ENCODE peak calls at places on chromosomes 1 and 21, in six cellular contexts. B, O, U, M, S and N are unnamed samples.

GRCh38 chr1:156648951-156649350 is 7.0 kb downstream of the BCAN start:
- DNase-seq in B (no peak), O (no peak), U (no peak), M (no peak), S (no peak), N (no peak)

GRCh38 chr1:227786673-227787512 is 28.6 kb upstream of the PRSS38 start:
- DNase-seq in B (no peak), O (no peak), U (no peak), M (peak), S (no peak), N (no peak)

GRCh38 chr1:210264521-210265380 is 32.2 kb downstream of the SERTAD4 start:
- DNase-seq in B (no peak), O (no peak), U (no peak), M (no peak), S (no peak), N (no peak)

GRCh38 chr1:186828612-186829542 is at the start of gene PLA2G4A:
- DNase-seq in B (peak), O (peak), U (peak), M (peak), S (peak), N (peak)

GRCh38 chr1:234544094-234544579 is 65.2 kb upstream of the TARBP1 start:
- DNase-seq in B (peak), O (peak), U (peak), M (peak), S (peak), N (peak)

GRCh38 chr1:208909011-208909410 is 664.8 kb upstream of the PLXNA2 start:
- DNase-seq in B (no peak), O (no peak), U (no peak), M (no peak), S (no peak), N (no peak)

GRCh38 chr1:228490120-228491078 is 3.2 kb downstream of the RNF187 start:
- DNase-seq in B (no peak), O (peak), U (peak), M (no peak), S (no peak), N (peak)

GRCh38 chr1:12007204-12007603 is 12.1 kb upstream of the MIIP start:
- DNase-seq in B (no peak), O (no peak), U (no peak), M (no peak), S (no peak), N (no peak)

GRCh38 chr1:203048555-203049051 is 22.3 kb downstream of the PPFIA4 start:
- DNase-seq in B (no peak), O (no peak), U (no peak), M (no peak), S (no peak), N (no peak)

GRCh38 chr1:188489336-188490112 is 1660.8 kb downstream of the PLA2G4A start:
- DNase-seq in B (no peak), O (no peak), U (peak), M (no peak), S (no peak), N (no peak)

GRCh38 chr21:42309753-42310213 is 5.4 kb downstream of the TFF3 start:
- DNase-seq in B (peak), O (peak), U (peak), M (peak), S (no peak), N (peak)

GRCh38 chr1:170027760-170028159 is 46.7 kb downstream of the KIFAP3 start:
- DNase-seq in B (no peak), O (no peak), U (no peak), M (no peak), S (no peak), N (peak)

GRCh38 chr1:216785760-216786159 is 62.5 kb upstream of the ESRRG start:
- DNase-seq in B (no peak), O (no peak), U (no peak), M (no peak), S (no peak), N (no peak)

GRCh38 chr1:115710859-115711624 is 57.5 kb downstream of the CASQ2 start:
- DNase-seq in B (no peak), O (no peak), U (no peak), M (no peak), S (no peak), N (no peak)

GRCh38 chr1:242524571-242525359 is at the start of gene PLD5:
- DNase-seq in B (peak), O (no peak), U (no peak), M (no peak), S (no peak), N (no peak)

GRCh38 chr1:212158912-212159796 is 123.6 kb downstream of the DTL start:
- DNase-seq in B (no peak), O (no peak), U (no peak), M (no peak), S (no peak), N (no peak)

GRCh38 chr21:15192243-15192642 is 127.4 kb upstream of the NRIP1 start:
- DNase-seq in B (no peak), O (no peak), U (no peak), M (no peak), S (peak), N (no peak)

GRCh38 chr1:6003568-6004411 is 11.6 kb upstream of the NPHP4 start:
- DNase-seq in B (no peak), O (no peak), U (no peak), M (no peak), S (no peak), N (no peak)

GRCh38 chr1:99004270-99005141 is at the start of gene PLPPR5:
- DNase-seq in B (no peak), O (no peak), U (peak), M (no peak), S (no peak), N (no peak)

GRCh38 chr21:21084179-21084578 is 86.0 kb downstream of the NCAM2 start:
- DNase-seq in B (no peak), O (no peak), U (peak), M (no peak), S (no peak), N (no peak)

GRCh38 chr21:28543975-28544374 is 448.7 kb downstream of the LTN1 start:
- DNase-seq in B (no peak), O (no peak), U (no peak), M (no peak), S (no peak), N (no peak)

DNA sequence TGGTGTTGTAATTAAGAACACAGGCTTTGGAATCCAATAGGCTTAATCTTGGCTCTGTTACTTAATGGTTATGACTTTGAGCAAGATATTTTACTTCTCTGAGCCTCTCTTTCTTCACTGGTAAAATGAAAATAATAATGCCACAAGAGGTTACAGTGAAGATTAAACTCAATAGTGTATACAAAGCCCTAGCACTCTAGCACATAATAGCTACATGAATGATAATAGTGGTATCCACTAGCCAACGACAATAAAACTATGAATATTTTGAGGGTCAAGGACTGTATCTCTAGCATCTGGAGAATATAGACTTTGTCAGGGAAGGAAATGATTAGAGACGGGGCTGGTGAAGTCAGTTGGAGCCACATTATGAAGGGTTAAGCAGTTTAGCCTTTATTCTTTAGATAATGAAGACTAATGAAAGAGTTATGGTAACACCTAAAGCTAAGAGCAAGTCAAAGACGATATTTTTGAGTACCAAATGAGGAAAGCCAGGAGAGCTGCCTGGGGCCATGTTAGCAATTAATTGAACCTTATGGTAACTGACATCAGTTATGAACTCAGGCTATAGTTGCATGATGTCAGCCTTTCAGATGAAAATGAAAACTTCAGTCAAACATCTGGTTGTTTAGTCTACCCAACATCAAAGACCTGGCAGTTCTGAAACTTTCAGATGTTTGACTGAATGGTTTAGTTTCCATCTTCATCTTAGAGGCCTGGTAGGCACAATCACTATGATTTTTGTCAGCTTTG is 32.8 kb upstream of the RNF11 start:
- DNase-seq in B (no peak), O (no peak), U (no peak), M (no peak), S (no peak), N (no peak)
- TF ChIP-seq POLR2A in B (no peak), O (no peak), U (no peak), M (no peak), S (no peak), N (no peak)

GRCh38 chr1:207336559-207337467 is 15.3 kb downstream of the CD55 start:
- DNase-seq in B (no peak), O (no peak), U (peak), M (no peak), S (no peak), N (no peak)
- TF ChIP-seq POLR2A in B (no peak), O (no peak), U (peak), M (no peak), S (no peak), N (peak)

DNA sequence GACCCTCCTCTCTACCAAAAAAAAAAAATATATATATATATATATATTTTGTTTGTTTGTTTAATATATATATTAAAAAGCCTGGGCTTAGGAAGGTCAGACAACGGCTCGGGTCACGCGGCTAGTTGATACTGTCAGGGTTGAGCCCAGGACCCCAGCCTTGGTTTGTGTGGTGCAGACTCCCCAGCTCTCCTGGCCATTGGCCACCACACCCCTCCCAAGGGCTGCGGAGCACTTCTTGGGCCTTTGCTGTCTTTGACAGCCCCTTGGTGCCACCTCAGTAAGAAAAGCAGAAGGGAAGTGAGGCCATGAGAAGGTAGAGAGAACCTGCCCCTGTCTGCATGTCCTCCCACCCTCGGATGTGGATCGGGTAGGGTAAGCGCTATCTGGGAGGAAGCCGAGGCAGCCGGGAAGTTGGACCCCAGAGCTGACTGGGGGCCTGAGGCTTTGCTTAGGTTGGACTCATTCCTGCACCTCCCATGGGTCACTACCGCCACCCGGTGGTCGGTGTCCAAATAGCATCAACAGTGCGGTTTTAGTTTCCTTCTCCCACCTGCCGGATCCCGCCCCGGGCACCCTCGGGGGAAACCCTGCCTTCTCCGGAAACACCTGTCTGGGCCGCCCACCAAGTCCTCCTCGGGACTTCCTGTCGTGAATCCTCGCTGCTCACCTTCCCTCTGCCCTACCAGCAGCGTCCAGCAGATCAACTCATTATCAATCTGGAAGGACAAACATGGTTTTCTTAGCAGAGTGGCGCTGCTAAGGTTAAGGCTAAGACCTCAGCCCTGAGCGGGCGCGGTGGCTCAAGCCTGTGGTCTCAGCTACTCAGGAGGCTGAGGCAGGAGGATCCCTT is 29.8 kb upstream of the GNPAT start:
- DNase-seq in B (peak), O (peak), U (peak), M (peak), S (peak), N (peak)
- TF ChIP-seq POLR2A in B (no peak), O (no peak), U (no peak), M (no peak), S (no peak), N (no peak)

GRCh38 chr1:30749691-30750583 is 7.6 kb downstream of the LAPTM5 start:
- DNase-seq in B (no peak), O (no peak), U (no peak), M (peak), S (no peak), N (no peak)

GRCh38 chr1:30747028-30748008 is 10.3 kb downstream of the LAPTM5 start:
- DNase-seq in B (no peak), O (no peak), U (no peak), M (no peak), S (no peak), N (no peak)

GRCh38 chr1:30746212-30747027 is 11.2 kb downstream of the LAPTM5 start:
- DNase-seq in B (no peak), O (no peak), U (no peak), M (no peak), S (no peak), N (no peak)

GRCh38 chr1:30748699-30749401 is 8.7 kb downstream of the LAPTM5 start:
- DNase-seq in B (no peak), O (no peak), U (no peak), M (no peak), S (no peak), N (no peak)

GRCh38 chr1:30748098-30748698 is 9.4 kb downstream of the LAPTM5 start:
- DNase-seq in B (no peak), O (no peak), U (no peak), M (no peak), S (no peak), N (peak)
- TF ChIP-seq POLR2A in B (no peak), O (no peak), U (no peak), M (no peak), S (no peak), N (peak)

DNA sequence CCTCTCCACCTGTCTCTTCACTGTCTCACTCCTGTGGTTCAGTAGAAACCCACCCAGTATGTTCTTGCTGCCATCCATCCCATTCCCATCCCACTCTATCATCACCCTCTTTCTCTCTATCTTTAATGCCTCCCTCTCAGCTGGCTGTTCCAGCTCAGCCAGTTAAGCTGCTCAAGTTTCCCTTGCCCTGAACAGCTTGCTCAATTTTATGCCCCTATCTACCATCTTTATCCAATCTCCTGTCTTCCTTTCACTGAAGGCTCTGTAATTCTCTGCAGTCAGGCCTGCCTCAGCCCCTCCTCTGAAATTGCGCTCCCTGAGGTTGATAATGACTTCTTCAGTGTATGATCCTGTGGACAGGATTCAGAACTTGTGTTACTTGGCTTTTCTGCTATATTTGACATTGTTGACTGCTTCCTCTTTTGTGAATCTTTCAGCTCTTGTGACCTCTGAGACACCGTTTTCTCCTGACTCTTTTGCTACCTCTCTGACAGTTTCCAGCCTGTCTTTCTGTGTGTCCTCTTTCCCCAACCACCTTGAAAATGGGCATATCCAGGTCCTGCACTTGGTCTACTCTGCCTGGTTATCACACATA is 13.9 kb upstream of the BCAR3 start:
- DNase-seq in B (no peak), O (no peak), U (no peak), M (no peak), S (no peak), N (no peak)
- TF ChIP-seq POLR2A in B (no peak), O (no peak), U (no peak), M (no peak), S (no peak), N (no peak)

GRCh38 chr1:91500756-91501526 is at the start of gene CDC7:
- DNase-seq in B (peak), O (peak), U (peak), M (peak), S (peak), N (peak)
- TF ChIP-seq POLR2A in B (peak), O (peak), U (peak), M (no peak), S (no peak), N (peak)